ENCODE peak calls at places on chromosomes 7 and 10, in six cellular contexts. One of them, this sample, is unnamed. For H3K27me3, the result is how much of the 10 kb centered on the place peaks cover.

GRCh38 chr7:99021941-99022560 is 121.9 kb downstream of the SMURF1 start:
- DNase-seq in Caco-2: no peak
- DNase-seq in CD4-positive, alpha-beta T cell: no peak
- DNase-seq in lung: no peak
- DNase-seq in left ventricle myocardium inferior: no peak
- DNase-seq in fibroblast of lung: no peak
- DNase-seq in this sample: peak

GRCh38 chr7:76394962-76395361 is 14.5 kb downstream of the SSC4D start:
- DNase-seq in CD4-positive, alpha-beta T cell: no peak
- DNase-seq in left ventricle myocardium inferior: no peak
- DNase-seq in fibroblast of lung: no peak
- DNase-seq in Caco-2: no peak
- DNase-seq in lung: no peak
- DNase-seq in this sample: no peak

GRCh38 chr7:92788559-92789183 is 47.7 kb downstream of the CDK6 start:
- DNase-seq in left ventricle myocardium inferior: no peak
- DNase-seq in fibroblast of lung: no peak
- DNase-seq in Caco-2: no peak
- DNase-seq in lung: no peak
- DNase-seq in CD4-positive, alpha-beta T cell: no peak
- DNase-seq in this sample: no peak

GRCh38 chr7:100752994-100753393 is 19.6 kb downstream of the ZAN start:
- DNase-seq in Caco-2: no peak
- DNase-seq in lung: no peak
- DNase-seq in CD4-positive, alpha-beta T cell: no peak
- DNase-seq in fibroblast of lung: no peak
- DNase-seq in left ventricle myocardium inferior: no peak
- DNase-seq in this sample: no peak

GRCh38 chr7:140230862-140231778 is 54.3 kb upstream of the KDM7A start:
- DNase-seq in lung: peak
- DNase-seq in Caco-2: peak
- DNase-seq in fibroblast of lung: no peak
- DNase-seq in left ventricle myocardium inferior: peak
- DNase-seq in CD4-positive, alpha-beta T cell: peak
- DNase-seq in this sample: peak

GRCh38 chr10:113061054-113061430 is 111.0 kb downstream of the TCF7L2 start:
- DNase-seq in fibroblast of lung: no peak
- DNase-seq in CD4-positive, alpha-beta T cell: no peak
- DNase-seq in left ventricle myocardium inferior: no peak
- DNase-seq in Caco-2: no peak
- DNase-seq in lung: no peak
- DNase-seq in this sample: no peak

GRCh38 chr7:25028370-25028971 is 48.5 kb upstream of the OSBPL3 start:
- DNase-seq in Caco-2: peak
- DNase-seq in lung: no peak
- DNase-seq in left ventricle myocardium inferior: no peak
- DNase-seq in fibroblast of lung: peak
- DNase-seq in CD4-positive, alpha-beta T cell: peak
- DNase-seq in this sample: no peak

GRCh38 chr10:34104829-34105572 is 710.1 kb downstream of the PARD3 start:
- DNase-seq in lung: no peak
- DNase-seq in fibroblast of lung: peak
- DNase-seq in left ventricle myocardium inferior: no peak
- DNase-seq in Caco-2: no peak
- DNase-seq in CD4-positive, alpha-beta T cell: no peak
- DNase-seq in this sample: no peak

GRCh38 chr7:77989981-77990566 is 191.5 kb downstream of the PHTF2 start:
- DNase-seq in fibroblast of lung: no peak
- DNase-seq in left ventricle myocardium inferior: no peak
- DNase-seq in Caco-2: peak
- DNase-seq in CD4-positive, alpha-beta T cell: no peak
- DNase-seq in lung: no peak
- DNase-seq in this sample: no peak

GRCh38 chr7:43869898-43870240 is 552 bp upstream of the MRPS24 start:
- DNase-seq in CD4-positive, alpha-beta T cell: no peak
- DNase-seq in lung: no peak
- DNase-seq in Caco-2: no peak
- DNase-seq in fibroblast of lung: peak
- DNase-seq in left ventricle myocardium inferior: no peak
- DNase-seq in this sample: no peak

GRCh38 chr7:150375662-150376521 is 3.2 kb upstream of the ZNF775 start:
- DNase-seq in left ventricle myocardium inferior: no peak
- DNase-seq in fibroblast of lung: no peak
- DNase-seq in lung: no peak
- DNase-seq in CD4-positive, alpha-beta T cell: no peak
- DNase-seq in Caco-2: peak
- DNase-seq in this sample: no peak

GRCh38 chr10:6201511-6201975 is 1.2 kb upstream of the PFKFB3 start:
- DNase-seq in Caco-2: peak
- DNase-seq in left ventricle myocardium inferior: peak
- DNase-seq in CD4-positive, alpha-beta T cell: peak
- DNase-seq in fibroblast of lung: peak
- DNase-seq in lung: peak
- DNase-seq in this sample: no peak

GRCh38 chr7:28203498-28204240 is 23.1 kb upstream of the JAZF1 start:
- DNase-seq in CD4-positive, alpha-beta T cell: no peak
- DNase-seq in lung: no peak
- DNase-seq in fibroblast of lung: peak
- DNase-seq in left ventricle myocardium inferior: no peak
- DNase-seq in Caco-2: no peak
- DNase-seq in this sample: no peak

GRCh38 chr10:115638246-115638645 is 545.1 kb downstream of the ATRNL1 start:
- DNase-seq in left ventricle myocardium inferior: no peak
- DNase-seq in lung: no peak
- DNase-seq in fibroblast of lung: no peak
- DNase-seq in CD4-positive, alpha-beta T cell: no peak
- DNase-seq in Caco-2: no peak
- DNase-seq in this sample: no peak

GRCh38 chr7:37930226-37930948 is 9.9 kb downstream of the EPDR1 start:
- DNase-seq in CD4-positive, alpha-beta T cell: no peak
- DNase-seq in left ventricle myocardium inferior: no peak
- DNase-seq in lung: no peak
- DNase-seq in Caco-2: no peak
- DNase-seq in fibroblast of lung: no peak
- DNase-seq in this sample: no peak

GRCh38 chr10:117547301-117548153 is 5.0 kb downstream of the EMX2 start:
- DNase-seq in Caco-2: no peak
- DNase-seq in CD4-positive, alpha-beta T cell: no peak
- DNase-seq in left ventricle myocardium inferior: no peak
- DNase-seq in lung: no peak
- DNase-seq in fibroblast of lung: no peak
- DNase-seq in this sample: no peak

GRCh38 chr10:117549100-117549499 is 6.6 kb downstream of the EMX2 start:
- DNase-seq in CD4-positive, alpha-beta T cell: no peak
- DNase-seq in fibroblast of lung: no peak
- DNase-seq in lung: no peak
- DNase-seq in left ventricle myocardium inferior: no peak
- DNase-seq in Caco-2: no peak
- DNase-seq in this sample: no peak

GRCh38 chr10:117550042-117550441 is 7.5 kb downstream of the EMX2 start:
- DNase-seq in Caco-2: no peak
- DNase-seq in CD4-positive, alpha-beta T cell: no peak
- DNase-seq in left ventricle myocardium inferior: no peak
- DNase-seq in fibroblast of lung: no peak
- DNase-seq in lung: no peak
- DNase-seq in this sample: no peak

GRCh38 chr10:117546630-117547300 is 4.2 kb downstream of the EMX2 start:
- DNase-seq in fibroblast of lung: no peak
- DNase-seq in lung: no peak
- DNase-seq in left ventricle myocardium inferior: no peak
- DNase-seq in CD4-positive, alpha-beta T cell: no peak
- DNase-seq in Caco-2: no peak
- DNase-seq in this sample: no peak

GRCh38 chr10:117548191-117548668 is 5.7 kb downstream of the EMX2 start:
- DNase-seq in fibroblast of lung: no peak
- DNase-seq in lung: no peak
- DNase-seq in Caco-2: no peak
- DNase-seq in left ventricle myocardium inferior: no peak
- DNase-seq in CD4-positive, alpha-beta T cell: no peak
- DNase-seq in this sample: no peak
- H3K27me3 ChIP-seq in fibroblast of lung: half or more
- H3K27me3 ChIP-seq in lung: under half
- H3K27me3 ChIP-seq in Caco-2: under half
- H3K27me3 ChIP-seq in left ventricle myocardium inferior: half or more
- H3K27me3 ChIP-seq in CD4-positive, alpha-beta T cell: half or more
- H3K27me3 ChIP-seq in this sample: under half

GRCh38 chr7:6529643-6530042 is 21.6 kb downstream of the GRID2IP start:
- DNase-seq in left ventricle myocardium inferior: no peak
- DNase-seq in Caco-2: no peak
- DNase-seq in CD4-positive, alpha-beta T cell: no peak
- DNase-seq in lung: no peak
- DNase-seq in fibroblast of lung: no peak
- DNase-seq in this sample: no peak

GRCh38 chr7:6530626-6531491 is 20.4 kb downstream of the GRID2IP start:
- DNase-seq in lung: no peak
- DNase-seq in Caco-2: no peak
- DNase-seq in left ventricle myocardium inferior: no peak
- DNase-seq in fibroblast of lung: no peak
- DNase-seq in CD4-positive, alpha-beta T cell: peak
- DNase-seq in this sample: no peak

GRCh38 chr7:6531492-6532279 is 19.6 kb downstream of the GRID2IP start:
- DNase-seq in CD4-positive, alpha-beta T cell: no peak
- DNase-seq in left ventricle myocardium inferior: no peak
- DNase-seq in lung: no peak
- DNase-seq in fibroblast of lung: no peak
- DNase-seq in Caco-2: no peak
- DNase-seq in this sample: no peak

GRCh38 chr7:6533893-6534804 is 17.1 kb downstream of the GRID2IP start:
- DNase-seq in CD4-positive, alpha-beta T cell: no peak
- DNase-seq in left ventricle myocardium inferior: no peak
- DNase-seq in lung: no peak
- DNase-seq in Caco-2: no peak
- DNase-seq in fibroblast of lung: no peak
- DNase-seq in this sample: no peak

GRCh38 chr7:6532516-6532915 is 18.7 kb downstream of the GRID2IP start:
- DNase-seq in lung: no peak
- DNase-seq in left ventricle myocardium inferior: no peak
- DNase-seq in fibroblast of lung: no peak
- DNase-seq in Caco-2: no peak
- DNase-seq in CD4-positive, alpha-beta T cell: no peak
- DNase-seq in this sample: no peak
- H3K27me3 ChIP-seq in lung: under half
- H3K27me3 ChIP-seq in left ventricle myocardium inferior: half or more
- H3K27me3 ChIP-seq in fibroblast of lung: under half
- H3K27me3 ChIP-seq in Caco-2: under half
- H3K27me3 ChIP-seq in CD4-positive, alpha-beta T cell: under half
- H3K27me3 ChIP-seq in this sample: under half

GRCh38 chr7:36360244-36360643 is 29.4 kb upstream of the ANLN start:
- DNase-seq in CD4-positive, alpha-beta T cell: no peak
- DNase-seq in Caco-2: no peak
- DNase-seq in fibroblast of lung: no peak
- DNase-seq in lung: no peak
- DNase-seq in left ventricle myocardium inferior: no peak
- DNase-seq in this sample: no peak
- H3K27me3 ChIP-seq in CD4-positive, alpha-beta T cell: under half
- H3K27me3 ChIP-seq in Caco-2: under half
- H3K27me3 ChIP-seq in fibroblast of lung: under half
- H3K27me3 ChIP-seq in lung: under half
- H3K27me3 ChIP-seq in left ventricle myocardium inferior: under half
- H3K27me3 ChIP-seq in this sample: under half

DNA sequence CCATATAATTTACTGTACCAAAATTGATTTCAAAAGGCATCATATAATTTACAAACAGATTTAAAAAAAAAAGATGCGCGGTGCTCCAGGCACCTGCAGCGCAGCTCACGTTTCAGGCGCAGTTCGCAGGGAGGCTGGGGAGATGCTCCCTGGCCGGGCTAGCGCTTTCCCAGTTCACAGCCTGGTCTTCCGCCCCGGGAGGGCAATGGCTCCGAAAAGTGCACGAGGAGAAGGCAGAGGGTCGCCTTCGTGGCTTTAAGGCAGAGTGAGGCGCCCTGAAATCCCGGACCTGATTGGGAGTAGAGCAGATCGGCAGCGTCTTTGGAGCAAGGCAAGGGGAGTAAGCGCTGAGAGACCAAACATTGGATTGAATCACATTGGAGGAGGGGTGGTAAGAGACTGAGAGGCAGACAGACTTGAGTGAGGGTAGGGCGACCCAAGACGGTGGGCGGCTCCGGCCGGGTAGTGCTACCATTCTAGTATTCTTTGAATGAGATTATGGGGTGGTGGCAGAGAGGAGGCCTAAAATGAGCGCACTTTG is 1.5 kb downstream of the NEUROG3 start:
- DNase-seq in Caco-2: no peak
- DNase-seq in left ventricle myocardium inferior: no peak
- DNase-seq in lung: no peak
- DNase-seq in CD4-positive, alpha-beta T cell: no peak
- DNase-seq in fibroblast of lung: no peak
- DNase-seq in this sample: no peak
- H3K27me3 ChIP-seq in Caco-2: under half
- H3K27me3 ChIP-seq in left ventricle myocardium inferior: half or more
- H3K27me3 ChIP-seq in lung: under half
- H3K27me3 ChIP-seq in CD4-positive, alpha-beta T cell: half or more
- H3K27me3 ChIP-seq in fibroblast of lung: half or more
- H3K27me3 ChIP-seq in this sample: half or more

GRCh38 chr7:131911112-131911511 is 354.7 kb upstream of the PODXL start:
- DNase-seq in CD4-positive, alpha-beta T cell: no peak
- DNase-seq in lung: no peak
- DNase-seq in left ventricle myocardium inferior: no peak
- DNase-seq in fibroblast of lung: no peak
- DNase-seq in Caco-2: no peak
- DNase-seq in this sample: no peak
- H3K27me3 ChIP-seq in CD4-positive, alpha-beta T cell: under half
- H3K27me3 ChIP-seq in lung: under half
- H3K27me3 ChIP-seq in left ventricle myocardium inferior: half or more
- H3K27me3 ChIP-seq in fibroblast of lung: under half
- H3K27me3 ChIP-seq in Caco-2: under half
- H3K27me3 ChIP-seq in this sample: under half

DNA sequence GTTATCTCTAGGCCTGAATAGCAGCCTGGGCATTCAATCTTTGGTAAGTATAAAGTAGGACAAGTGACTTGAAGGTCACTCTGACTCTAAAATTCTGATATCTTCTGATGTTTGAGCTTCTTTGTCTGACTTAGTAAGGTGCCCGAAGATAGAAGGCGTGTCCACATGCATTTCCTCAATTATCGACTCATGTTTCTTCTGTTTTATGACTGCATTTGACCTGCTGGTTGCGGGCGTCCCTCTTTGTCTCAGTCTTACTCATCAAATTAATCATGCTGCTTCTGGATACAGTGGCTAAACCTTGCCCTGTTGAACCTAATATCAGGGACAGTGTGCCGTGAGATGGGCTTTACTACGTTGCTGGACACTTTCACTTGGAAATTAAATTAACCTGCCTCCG is 534.0 kb downstream of the SDK1 start:
- DNase-seq in CD4-positive, alpha-beta T cell: no peak
- DNase-seq in left ventricle myocardium inferior: no peak
- DNase-seq in lung: no peak
- DNase-seq in Caco-2: no peak
- DNase-seq in fibroblast of lung: no peak
- DNase-seq in this sample: no peak
- H3K27me3 ChIP-seq in CD4-positive, alpha-beta T cell: under half
- H3K27me3 ChIP-seq in left ventricle myocardium inferior: under half
- H3K27me3 ChIP-seq in lung: under half
- H3K27me3 ChIP-seq in Caco-2: under half
- H3K27me3 ChIP-seq in fibroblast of lung: under half
- H3K27me3 ChIP-seq in this sample: under half

This sample was measured in right atrium auricular region.